ENCODE peak calls at places on chromosomes 11 and 22, in five cellular contexts. C is iris pigment epithelial cell, J is ascending aorta, B is HTR-8/SVneo, L is T47D. Q is an unnamed sample.

GRCh38 chr11:11510939-11511338 is 110.9 kb downstream of the GALNT18 start:
- DNase-seq in C (no peak), J (no peak), B (no peak), L (no peak), Q (no peak)

GRCh38 chr22:46193898-46194310 is 43.6 kb downstream of the PPARA start:
- DNase-seq in C (peak), J (peak), B (no peak), L (peak), Q (peak)

GRCh38 chr22:43183496-43184263 is 3.3 kb downstream of the TTLL12 start:
- DNase-seq in C (peak), J (no peak), B (no peak), L (no peak), Q (peak)

GRCh38 chr11:64484308-64485061 is 106.5 kb upstream of the SLC22A12 start:
- DNase-seq in C (no peak), J (no peak), B (no peak), L (no peak), Q (no peak)

GRCh38 chr22:39513791-39514190 is 6.6 kb upstream of the ATF4 start:
- DNase-seq in C (no peak), J (no peak), B (no peak), L (no peak), Q (no peak)

GRCh38 chr11:16791494-16791961 is 53.1 kb downstream of the C11orf58 start:
- DNase-seq in C (peak), J (peak), B (peak), L (no peak), Q (peak)

GRCh38 chr11:86202013-86202336 is 42.6 kb upstream of the EED start:
- DNase-seq in C (no peak), J (no peak), B (no peak), L (no peak), Q (peak)

GRCh38 chr11:60127311-60127811 is 38.9 kb downstream of the MS4A2 start:
- DNase-seq in C (no peak), J (no peak), B (no peak), L (no peak), Q (no peak)

GRCh38 chr11:19980957-19981669 is 179.2 kb downstream of the DBX1 start:
- DNase-seq in C (peak), J (peak), B (no peak), L (peak), Q (peak)

GRCh38 chr22:25702571-25703167 is 39.3 kb upstream of the MYO18B start:
- DNase-seq in C (no peak), J (no peak), B (no peak), L (no peak), Q (peak)

GRCh38 chr11:87213444-87213843 is 175.7 kb downstream of the TMEM135 start:
- DNase-seq in C (no peak), J (no peak), B (no peak), L (no peak), Q (no peak)

GRCh38 chr11:11292839-11293238 is 60.2 kb downstream of the CSNK2A3 start:
- DNase-seq in C (no peak), J (no peak), B (no peak), L (no peak), Q (no peak)

GRCh38 chr22:24494182-24494534 is 974 bp upstream of the UPB1 start:
- DNase-seq in C (no peak), J (no peak), B (no peak), L (no peak), Q (no peak)

GRCh38 chr11:118792642-118793124 is 1.7 kb upstream of the DDX6 start:
- DNase-seq in C (peak), J (peak), B (peak), L (peak), Q (peak)

GRCh38 chr11:37613031-37613430 is 1015.0 kb upstream of the RAG2 start:
- DNase-seq in C (no peak), J (no peak), B (no peak), L (no peak), Q (no peak)

GRCh38 chr11:118699508-118700220 is 20.2 kb upstream of the TREH start:
- DNase-seq in C (no peak), J (no peak), B (no peak), L (no peak), Q (no peak)

GRCh38 chr11:124839051-124839971 is 25.9 kb upstream of the ROBO3 start:
- DNase-seq in C (no peak), J (no peak), B (no peak), L (no peak), Q (peak)

GRCh38 chr11:75326439-75326810 is 25.0 kb downstream of the ARRB1 start:
- DNase-seq in C (no peak), J (no peak), B (no peak), L (no peak), Q (no peak)

GRCh38 chr11:117761993-117762392 is 35.0 kb downstream of the DSCAML1 start:
- DNase-seq in C (no peak), J (no peak), B (no peak), L (no peak), Q (no peak)

GRCh38 chr11:34495724-34496377 is 17.7 kb downstream of the ELF5 start:
- DNase-seq in C (no peak), J (no peak), B (no peak), L (no peak), Q (no peak)

GRCh38 chr22:47802446-47802845 is 1040.0 kb downstream of the TBC1D22A start:
- DNase-seq in C (no peak), J (no peak), B (no peak), L (no peak), Q (no peak)

GRCh38 chr11:132803436-132803835 is 728.9 kb downstream of the OPCML start:
- DNase-seq in C (no peak), J (no peak), B (no peak), L (no peak), Q (no peak)

GRCh38 chr22:38411016-38411415 is 44.0 kb downstream of the KCNJ4 start:
- DNase-seq in C (no peak), J (no peak), B (no peak), L (no peak), Q (no peak)